ENCODE peak calls at places on chromosomes 3 and 15, in four cellular contexts. V, M, J and Z are unnamed samples.

GRCh38 chr15:61063875-61064320 is 165.2 kb downstream of the RORA start:
- DNase-seq in V (no peak), M (no peak), J (peak), Z (peak)

GRCh38 chr3:194871864-194872668 is 186.4 kb downstream of the FAM43A start:
- DNase-seq in V (no peak), M (no peak), J (no peak), Z (peak)

GRCh38 chr3:195236801-195237570 is 34.0 kb downstream of the XXYLT1 start:
- DNase-seq in V (no peak), M (no peak), J (no peak), Z (no peak)

GRCh38 chr3:124387008-124387407 is 343.2 kb upstream of the UMPS start:
- DNase-seq in V (no peak), M (no peak), J (no peak), Z (no peak)

GRCh38 chr15:90982135-90982534 is 12.2 kb downstream of the PRC1 start:
- DNase-seq in V (no peak), M (no peak), J (no peak), Z (no peak)

GRCh38 chr3:73868688-73869315 is 244.1 kb upstream of the PDZRN3 start:
- DNase-seq in V (no peak), M (peak), J (peak), Z (peak)

GRCh38 chr15:81567924-81568323 is 193.9 kb upstream of the TMC3 start:
- DNase-seq in V (no peak), M (no peak), J (no peak), Z (no peak)

GRCh38 chr3:174243194-174243593 is 615.9 kb upstream of the NAALADL2 start:
- DNase-seq in V (no peak), M (no peak), J (no peak), Z (no peak)

GRCh38 chr3:113439576-113439975 is 1.7 kb downstream of the CFAP44 start:
- DNase-seq in V (no peak), M (no peak), J (no peak), Z (no peak)